ENCODE peak calls at places on chromosomes 4 and X, in eight cellular contexts. One of them, this sample, is unnamed. For H3K4me1, the result is how much of the 10 kb centered on the place peaks cover.

GRCh38 chrX:68932611-68933010 is 103.8 kb downstream of the EFNB1 start:
- DNase-seq in A549: no peak
- DNase-seq in MM.1S: no peak
- DNase-seq in H1: no peak
- DNase-seq in stomach: no peak
- DNase-seq in tibial nerve: no peak
- DNase-seq in SK-N-SH: no peak
- DNase-seq in heart left ventricle: peak
- DNase-seq in this sample: no peak

GRCh38 chr4:140140566-140140965 is 13.4 kb downstream of the MAML3 start:
- DNase-seq in tibial nerve: no peak
- DNase-seq in heart left ventricle: no peak
- DNase-seq in MM.1S: no peak
- DNase-seq in H1: no peak
- DNase-seq in SK-N-SH: no peak
- DNase-seq in stomach: no peak
- DNase-seq in A549: no peak
- DNase-seq in this sample: no peak

GRCh38 chr4:41661447-41662076 is 87.0 kb downstream of the PHOX2B start:
- DNase-seq in MM.1S: peak
- DNase-seq in H1: peak
- DNase-seq in heart left ventricle: no peak
- DNase-seq in stomach: peak
- DNase-seq in A549: peak
- DNase-seq in tibial nerve: peak
- DNase-seq in SK-N-SH: peak
- DNase-seq in this sample: peak

GRCh38 chr4:44629280-44629866 is 22.1 kb downstream of the YIPF7 start:
- DNase-seq in heart left ventricle: no peak
- DNase-seq in tibial nerve: no peak
- DNase-seq in MM.1S: peak
- DNase-seq in A549: peak
- DNase-seq in SK-N-SH: peak
- DNase-seq in stomach: no peak
- DNase-seq in H1: peak
- DNase-seq in this sample: peak

GRCh38 chrX:37603938-37604409 is 32.5 kb downstream of the LANCL3 start:
- DNase-seq in tibial nerve: no peak
- DNase-seq in MM.1S: no peak
- DNase-seq in A549: no peak
- DNase-seq in heart left ventricle: peak
- DNase-seq in H1: no peak
- DNase-seq in stomach: peak
- DNase-seq in SK-N-SH: no peak
- DNase-seq in this sample: no peak

GRCh38 chr4:112284166-112284565 is 1.5 kb downstream of the TIFA start:
- DNase-seq in stomach: no peak
- DNase-seq in tibial nerve: no peak
- DNase-seq in heart left ventricle: no peak
- DNase-seq in MM.1S: no peak
- DNase-seq in SK-N-SH: no peak
- DNase-seq in H1: no peak
- DNase-seq in A549: no peak
- DNase-seq in this sample: no peak

GRCh38 chrX:150940844-150941495 is 42.2 kb upstream of the HMGB3 start:
- DNase-seq in A549: no peak
- DNase-seq in H1: no peak
- DNase-seq in SK-N-SH: no peak
- DNase-seq in MM.1S: no peak
- DNase-seq in heart left ventricle: no peak
- DNase-seq in stomach: no peak
- DNase-seq in tibial nerve: no peak
- DNase-seq in this sample: no peak

GRCh38 chr4:159235779-159236368 is 133.0 kb downstream of the RAPGEF2 start:
- DNase-seq in tibial nerve: no peak
- DNase-seq in H1: no peak
- DNase-seq in stomach: no peak
- DNase-seq in A549: no peak
- DNase-seq in SK-N-SH: no peak
- DNase-seq in MM.1S: no peak
- DNase-seq in heart left ventricle: no peak
- DNase-seq in this sample: no peak

GRCh38 chr4:163932504-163932903 is 438.0 kb downstream of the TMA16 start:
- DNase-seq in SK-N-SH: no peak
- DNase-seq in H1: no peak
- DNase-seq in MM.1S: no peak
- DNase-seq in tibial nerve: no peak
- DNase-seq in heart left ventricle: no peak
- DNase-seq in A549: no peak
- DNase-seq in stomach: no peak
- DNase-seq in this sample: no peak

GRCh38 chrX:41441934-41442823 is 5.0 kb upstream of the NYX start:
- DNase-seq in tibial nerve: peak
- DNase-seq in MM.1S: peak
- DNase-seq in A549: peak
- DNase-seq in stomach: peak
- DNase-seq in H1: peak
- DNase-seq in SK-N-SH: peak
- DNase-seq in heart left ventricle: peak
- DNase-seq in this sample: peak

GRCh38 chr4:54025582-54025981 is 38.8 kb downstream of the CHIC2 start:
- DNase-seq in H1: no peak
- DNase-seq in heart left ventricle: no peak
- DNase-seq in SK-N-SH: no peak
- DNase-seq in stomach: no peak
- DNase-seq in tibial nerve: no peak
- DNase-seq in MM.1S: no peak
- DNase-seq in A549: no peak
- DNase-seq in this sample: no peak

GRCh38 chr4:78799551-78800495 is 23.7 kb downstream of the BMP2K start:
- DNase-seq in MM.1S: no peak
- DNase-seq in heart left ventricle: no peak
- DNase-seq in stomach: no peak
- DNase-seq in H1: no peak
- DNase-seq in tibial nerve: no peak
- DNase-seq in SK-N-SH: no peak
- DNase-seq in A549: no peak
- DNase-seq in this sample: no peak

GRCh38 chr4:8599657-8600056 is 7.1 kb downstream of the CPZ start:
- DNase-seq in MM.1S: no peak
- DNase-seq in stomach: no peak
- DNase-seq in A549: peak
- DNase-seq in heart left ventricle: no peak
- DNase-seq in SK-N-SH: no peak
- DNase-seq in H1: no peak
- DNase-seq in tibial nerve: no peak
- DNase-seq in this sample: no peak

GRCh38 chr4:48967626-48968025 is 18.4 kb upstream of the CWH43 start:
- DNase-seq in SK-N-SH: no peak
- DNase-seq in H1: no peak
- DNase-seq in A549: no peak
- DNase-seq in MM.1S: no peak
- DNase-seq in tibial nerve: no peak
- DNase-seq in heart left ventricle: no peak
- DNase-seq in stomach: no peak
- DNase-seq in this sample: no peak

GRCh38 chr4:7649741-7650531 is 215.2 kb upstream of the PSAPL1 start:
- DNase-seq in tibial nerve: no peak
- DNase-seq in H1: no peak
- DNase-seq in A549: no peak
- DNase-seq in heart left ventricle: no peak
- DNase-seq in stomach: no peak
- DNase-seq in MM.1S: no peak
- DNase-seq in SK-N-SH: no peak
- DNase-seq in this sample: no peak

GRCh38 chrX:153921511-153922285 is 4.4 kb downstream of the ARHGAP4 start:
- DNase-seq in SK-N-SH: peak
- DNase-seq in MM.1S: no peak
- DNase-seq in tibial nerve: no peak
- DNase-seq in A549: no peak
- DNase-seq in stomach: no peak
- DNase-seq in H1: no peak
- DNase-seq in heart left ventricle: peak
- DNase-seq in this sample: no peak

GRCh38 chrX:153921070-153921469 is 5.0 kb downstream of the ARHGAP4 start:
- DNase-seq in H1: no peak
- DNase-seq in tibial nerve: no peak
- DNase-seq in heart left ventricle: peak
- DNase-seq in stomach: no peak
- DNase-seq in A549: no peak
- DNase-seq in MM.1S: no peak
- DNase-seq in SK-N-SH: peak
- DNase-seq in this sample: no peak

GRCh38 chrX:153924149-153924861 is 1.8 kb downstream of the ARHGAP4 start:
- DNase-seq in MM.1S: peak
- DNase-seq in H1: no peak
- DNase-seq in A549: peak
- DNase-seq in tibial nerve: no peak
- DNase-seq in SK-N-SH: no peak
- DNase-seq in heart left ventricle: peak
- DNase-seq in stomach: peak
- DNase-seq in this sample: peak

GRCh38 chrX:153922286-153922573 is 3.8 kb downstream of the ARHGAP4 start:
- DNase-seq in stomach: no peak
- DNase-seq in A549: no peak
- DNase-seq in SK-N-SH: no peak
- DNase-seq in tibial nerve: no peak
- DNase-seq in MM.1S: no peak
- DNase-seq in H1: no peak
- DNase-seq in heart left ventricle: no peak
- DNase-seq in this sample: no peak

DNA sequence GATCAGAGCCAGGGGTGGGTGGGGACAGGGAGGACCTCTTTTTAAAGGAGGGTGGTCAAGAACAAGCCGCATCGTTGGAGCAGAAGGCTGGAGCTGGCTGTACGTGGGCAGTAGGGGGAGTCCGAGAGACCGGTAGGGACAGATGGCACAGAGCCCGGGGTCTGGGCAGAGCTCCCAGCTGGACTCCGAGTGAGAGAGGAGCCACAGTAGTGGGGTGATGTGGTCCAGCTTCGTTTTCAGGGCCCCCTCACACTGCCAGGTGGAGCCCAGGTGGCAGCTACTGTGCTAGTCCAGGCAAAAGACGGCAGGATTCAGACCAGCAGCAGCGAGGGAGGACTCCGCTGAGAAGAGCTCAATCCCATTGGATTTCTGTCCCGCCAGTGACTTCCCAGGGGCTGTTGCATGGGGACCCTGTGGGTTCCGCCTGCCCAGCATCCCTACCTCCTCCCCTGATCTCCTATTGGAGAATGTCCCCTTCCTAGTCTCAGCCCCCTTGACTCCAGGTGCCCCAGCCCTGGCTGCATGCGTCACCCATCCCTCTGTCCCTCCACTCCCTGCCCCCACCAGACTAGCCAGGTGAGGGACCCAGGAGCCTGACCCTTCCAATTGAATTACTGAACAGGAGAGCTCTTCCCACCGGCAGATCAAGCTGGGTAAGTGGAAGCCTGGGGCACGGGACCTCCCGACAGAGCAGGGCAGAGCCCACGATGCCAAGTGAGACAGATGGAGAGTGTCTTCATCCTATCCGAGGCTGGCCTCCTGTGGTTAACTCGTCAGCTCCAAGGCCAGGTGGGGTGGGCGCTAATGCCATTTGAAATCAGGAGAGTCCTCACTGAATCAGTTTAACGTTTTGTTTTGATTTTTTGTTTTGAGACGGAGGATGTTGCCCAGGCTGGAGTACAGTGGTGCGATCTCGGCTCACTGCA is 2.9 kb downstream of the ARHGAP4 start:
- DNase-seq in stomach: peak
- DNase-seq in SK-N-SH: peak
- DNase-seq in A549: peak
- DNase-seq in MM.1S: no peak
- DNase-seq in tibial nerve: peak
- DNase-seq in heart left ventricle: peak
- DNase-seq in H1: no peak
- DNase-seq in this sample: peak
- TF ChIP-seq CTCF in stomach: peak
- TF ChIP-seq CTCF in SK-N-SH: peak
- TF ChIP-seq CTCF in A549: peak
- TF ChIP-seq CTCF in MM.1S: no peak
- TF ChIP-seq CTCF in tibial nerve: peak
- TF ChIP-seq CTCF in heart left ventricle: peak
- TF ChIP-seq CTCF in H1: peak
- TF ChIP-seq CTCF in this sample: peak

DNA sequence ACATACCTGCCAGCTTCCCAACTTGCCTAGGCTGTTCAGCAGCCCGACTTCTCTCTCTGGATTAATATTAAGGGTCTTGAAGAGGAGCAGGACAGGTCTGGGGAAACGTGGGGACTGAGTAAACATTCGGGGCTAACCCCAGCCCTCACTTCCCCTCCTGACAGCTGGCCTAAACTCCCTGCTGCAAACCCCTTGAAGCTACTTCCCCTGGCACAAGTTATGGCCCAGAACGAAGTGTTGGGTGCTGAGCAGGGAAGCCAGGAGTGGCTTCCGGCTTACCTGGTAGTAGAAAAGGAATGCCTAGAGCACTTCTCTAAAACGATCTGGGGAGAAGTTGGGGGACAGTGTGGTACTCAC is 200.0 kb downstream of the BCOR start:
- DNase-seq in H1: no peak
- DNase-seq in MM.1S: no peak
- DNase-seq in SK-N-SH: no peak
- DNase-seq in heart left ventricle: no peak
- DNase-seq in tibial nerve: no peak
- DNase-seq in A549: no peak
- DNase-seq in stomach: no peak
- DNase-seq in this sample: no peak
- H3K4me3 ChIP-seq in H1: no peak
- H3K4me3 ChIP-seq in MM.1S: no peak
- H3K4me3 ChIP-seq in SK-N-SH: no peak
- H3K4me3 ChIP-seq in heart left ventricle: no peak
- H3K4me3 ChIP-seq in tibial nerve: no peak
- H3K4me3 ChIP-seq in A549: no peak
- H3K4me3 ChIP-seq in stomach: no peak
- H3K4me3 ChIP-seq in this sample: no peak

DNA sequence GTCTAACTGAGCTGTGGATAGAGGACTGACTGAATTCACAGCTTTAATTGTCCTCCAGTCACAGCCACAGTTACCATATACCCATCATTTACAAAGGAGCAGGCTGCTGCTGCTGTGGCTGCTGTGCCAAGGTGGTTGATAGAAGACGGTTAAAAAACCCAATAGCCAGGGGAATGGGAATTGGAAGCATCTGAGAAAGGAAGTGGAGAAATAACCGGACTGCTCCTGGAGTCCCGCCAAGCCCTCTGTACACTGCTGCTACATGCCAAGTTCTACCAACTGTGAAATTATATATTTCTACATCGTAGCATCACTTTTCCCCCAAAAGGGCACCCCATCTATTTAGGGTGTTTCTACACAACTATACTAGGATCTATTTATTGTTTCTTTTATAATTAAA is 279.7 kb upstream of the ARX start:
- DNase-seq in SK-N-SH: no peak
- DNase-seq in A549: no peak
- DNase-seq in MM.1S: no peak
- DNase-seq in stomach: no peak
- DNase-seq in heart left ventricle: no peak
- DNase-seq in H1: no peak
- DNase-seq in tibial nerve: no peak
- DNase-seq in this sample: no peak
- H3K4me1 ChIP-seq in SK-N-SH: under half
- H3K4me1 ChIP-seq in A549: under half
- H3K4me1 ChIP-seq in MM.1S: under half
- H3K4me1 ChIP-seq in stomach: under half
- H3K4me1 ChIP-seq in heart left ventricle: under half
- H3K4me1 ChIP-seq in H1: under half
- H3K4me1 ChIP-seq in tibial nerve: under half
- H3K4me1 ChIP-seq in this sample: under half

GRCh38 chr4:56048621-56049427 is 100.1 kb downstream of the CEP135 start:
- DNase-seq in SK-N-SH: peak
- DNase-seq in stomach: peak
- DNase-seq in tibial nerve: no peak
- DNase-seq in A549: peak
- DNase-seq in H1: peak
- DNase-seq in MM.1S: peak
- DNase-seq in heart left ventricle: peak
- DNase-seq in this sample: peak
- TF ChIP-seq CTCF in SK-N-SH: peak
- TF ChIP-seq CTCF in stomach: peak
- TF ChIP-seq CTCF in tibial nerve: no peak
- TF ChIP-seq CTCF in A549: peak
- TF ChIP-seq CTCF in H1: peak
- TF ChIP-seq CTCF in MM.1S: no peak
- TF ChIP-seq CTCF in heart left ventricle: no peak
- TF ChIP-seq CTCF in this sample: peak

This sample was measured in cardiac muscle cell.